ENCODE peak calls at places on chromosomes 3 and 15, in eight cellular contexts. W is ascending aorta, P is nucleus accumbens, V is mesenteric fat pad, T is mesendoderm, M is progenitor cell of endocrine pancreas, B is psoas muscle, L is activated T-cell treated with anti-CD3 and anti-CD28 coated beads for 24 hours. G is an unnamed sample.
A peak's percentile ranks its signal among the peaks of the same experiment; 100 is the strongest.

GRCh38 chr3:164155386-164155785 is 922.9 kb downstream of the SI start:
- DNase-seq in M (no peak), B (no peak), T (no peak), P (no peak), W (no peak), V (no peak), L (no peak), G (no peak)

GRCh38 chr15:48928877-48929538 is 34.7 kb downstream of the SHC4 start:
- DNase-seq in B (no peak), T (no peak), L (peak; percentile 43), V (no peak), M (no peak), P (no peak), W (no peak), G (no peak)

GRCh38 chr3:25007974-25008658 is 419.9 kb upstream of the RARB start:
- DNase-seq in W (no peak), L (no peak), P (no peak), V (no peak), M (no peak), T (no peak), B (no peak), G (no peak)

GRCh38 chr3:71066849-71067261 is 516.7 kb downstream of the FOXP1 start:
- DNase-seq in V (no peak), B (no peak), W (no peak), M (no peak), T (peak; percentile 68), P (no peak), L (no peak), G (peak; percentile 29)

GRCh38 chr3:119294889-119295769 is 946 bp downstream of the ARHGAP31 start:
- DNase-seq in T (peak; percentile 70), P (peak; percentile 43), B (no peak), V (no peak), L (peak; percentile 39), W (no peak), M (no peak), G (peak; percentile 57)

GRCh38 chr15:68056097-68056865 is 2.2 kb downstream of the PIAS1 start:
- DNase-seq in L (no peak), B (no peak), W (no peak), V (no peak), P (no peak), M (no peak), T (no peak), G (no peak)

GRCh38 chr15:48544816-48545215 is 100.7 kb downstream of the FBN1 start:
- DNase-seq in W (no peak), P (no peak), L (no peak), M (no peak), V (no peak), T (no peak), B (no peak), G (no peak)

GRCh38 chr3:195284842-195285241 is 13.9 kb upstream of the XXYLT1 start:
- DNase-seq in L (no peak), V (no peak), T (peak; percentile 54), P (no peak), M (no peak), B (no peak), W (no peak), G (no peak)

GRCh38 chr3:39013921-39014509 is 37.7 kb downstream of the SCN11A start:
- DNase-seq in P (no peak), B (no peak), L (no peak), T (no peak), W (no peak), M (no peak), V (no peak), G (no peak)

GRCh38 chr3:195887670-195888069 is 20.7 kb downstream of the TNK2 start:
- DNase-seq in P (no peak), W (no peak), T (no peak), V (no peak), M (no peak), B (peak; percentile 43), L (no peak), G (no peak)

GRCh38 chr3:129121016-129121791 is 400 bp downstream of the RAB43 start:
- DNase-seq in W (no peak), V (no peak), L (no peak), P (no peak), M (peak; percentile 24), T (peak; percentile 59), B (no peak), G (peak; percentile 79)

GRCh38 chr3:9028134-9028533 is 64.9 kb upstream of the RAD18 start:
- DNase-seq in B (peak; percentile 94), W (no peak), T (no peak), V (peak; percentile 91), L (no peak), P (peak; percentile 81), M (no peak), G (no peak)

GRCh38 chr3:123385981-123386380 is 62.9 kb downstream of the ADCY5 start:
- DNase-seq in W (no peak), M (no peak), P (no peak), V (no peak), B (no peak), L (no peak), T (no peak), G (no peak)

GRCh38 chr3:33426630-33427341 is 13.4 kb downstream of the UBP1 start:
- DNase-seq in M (no peak), V (no peak), W (no peak), P (no peak), L (no peak), B (no peak), T (no peak), G (no peak)

GRCh38 chr3:80060664-80061063 is 292.9 kb upstream of the ROBO1 start:
- DNase-seq in L (no peak), P (no peak), M (no peak), W (no peak), V (no peak), T (no peak), B (no peak), G (no peak)

GRCh38 chr3:12180218-12180617 is 21.5 kb upstream of the TIMP4 start:
- DNase-seq in V (no peak), B (peak; percentile 73), T (peak; percentile 56), M (no peak), P (no peak), L (no peak), W (peak; percentile 42), G (no peak)

GRCh38 chr3:123559040-123559861 is 25.6 kb downstream of the HACD2 start:
- DNase-seq in L (no peak), W (no peak), M (no peak), V (no peak), T (peak; percentile 42), B (no peak), P (no peak), G (peak; percentile 35)

GRCh38 chr3:144107923-144108322 is 136.3 kb downstream of the DIPK2A start:
- DNase-seq in W (no peak), T (no peak), V (no peak), B (no peak), P (no peak), M (no peak), L (no peak), G (no peak)

GRCh38 chr15:22918056-22918455 is 62.1 kb downstream of the CYFIP1 start:
- DNase-seq in V (no peak), W (no peak), M (no peak), B (no peak), P (no peak), L (no peak), T (no peak), G (no peak)

GRCh38 chr3:119841808-119842471 is 60.0 kb downstream of the NR1I2 start:
- DNase-seq in W (no peak), B (no peak), L (no peak), P (no peak), V (no peak), M (no peak), T (peak; percentile 10), G (no peak)